ENCODE peak calls at places on chromosomes 7 and 10, in nine cellular contexts. M, U, V, R, Y, E, A, D and W are unnamed samples.

GRCh38 chr7:93902777-93903423 is 3.5 kb upstream of the GNGT1 start:
- DNase-seq in D (no peak), V (peak; percentile 41), E (peak; percentile 63), M (no peak), A (no peak), U (no peak), R (no peak), Y (no peak), W (no peak)

GRCh38 chr10:45997994-45998763 is 25.9 kb downstream of the TIMM23 start:
- DNase-seq in R (no peak), A (no peak), E (no peak), U (no peak), V (no peak), M (no peak), Y (no peak), D (no peak), W (no peak)

GRCh38 chr10:11539191-11539868 is 72.1 kb downstream of the USP6NL start:
- DNase-seq in A (no peak), M (no peak), Y (no peak), E (peak; percentile 67), U (no peak), R (peak; percentile 67), D (no peak), V (no peak), W (no peak)

GRCh38 chr10:68296833-68297232 is 35.0 kb upstream of the HNRNPH3 start:
- DNase-seq in R (no peak), M (no peak), E (no peak), V (no peak), A (no peak), D (no peak), Y (no peak), U (no peak), W (no peak)

GRCh38 chr10:54914049-54914448 is 113.0 kb upstream of the PCDH15 start:
- DNase-seq in D (no peak), M (no peak), Y (no peak), A (no peak), R (no peak), V (no peak), U (no peak), E (no peak), W (no peak)

GRCh38 chr10:8563478-8563877 is 509.0 kb downstream of the GATA3 start:
- DNase-seq in E (no peak), V (no peak), D (no peak), A (no peak), M (no peak), Y (no peak), R (no peak), U (no peak), W (no peak)

GRCh38 chr7:133912916-133913697 is 214.0 kb upstream of the LRGUK start:
- DNase-seq in R (peak; percentile 95), D (no peak), Y (no peak), M (no peak), E (peak; percentile 72), U (no peak), V (no peak), A (no peak), W (no peak)

GRCh38 chr7:131895541-131896173 is 339.2 kb upstream of the PODXL start:
- DNase-seq in D (no peak), A (no peak), R (peak; percentile 88), M (no peak), Y (no peak), V (peak; percentile 11), E (peak; percentile 100), U (no peak), W (no peak)

GRCh38 chr10:34528320-34528719 is 286.8 kb downstream of the PARD3 start:
- DNase-seq in U (no peak), D (no peak), M (peak; percentile 21), A (no peak), V (peak; percentile 81), Y (no peak), R (peak; percentile 91), E (peak; percentile 99), W (no peak)

GRCh38 chr10:3477683-3478082 is 305.1 kb upstream of the PITRM1 start:
- DNase-seq in M (no peak), U (no peak), R (peak; percentile 94), A (peak; percentile 67), D (no peak), Y (no peak), E (peak; percentile 82), V (peak; percentile 69), W (no peak)

GRCh38 chr10:35819736-35820135 is 177.6 kb upstream of the FZD8 start:
- DNase-seq in U (no peak), E (no peak), A (no peak), R (no peak), D (no peak), V (no peak), Y (no peak), M (no peak), W (no peak)

GRCh38 chr7:90563286-90563685 is 32.8 kb upstream of the CDK14 start:
- DNase-seq in U (no peak), Y (no peak), E (no peak), M (no peak), D (no peak), V (no peak), R (no peak), A (no peak), W (no peak)

GRCh38 chr10:3761916-3762708 is 22.9 kb downstream of the KLF6 start:
- DNase-seq in Y (no peak), R (peak; percentile 78), U (peak; percentile 16), A (no peak), E (peak; percentile 77), V (no peak), D (no peak), M (no peak), W (no peak)

GRCh38 chr7:145152589-145152988 is 316.7 kb upstream of the TPK1 start:
- DNase-seq in D (no peak), E (no peak), A (no peak), R (no peak), Y (no peak), V (no peak), M (no peak), U (no peak), W (no peak)

GRCh38 chr7:150357277-150357676 is 11.3 kb upstream of the REPIN1 start:
- DNase-seq in E (no peak), R (no peak), A (no peak), Y (no peak), V (no peak), U (no peak), M (no peak), D (peak; percentile 96), W (no peak)

GRCh38 chr7:66845382-66846095 is 75.5 kb upstream of the TMEM248 start:
- DNase-seq in V (no peak), R (no peak), D (no peak), M (no peak), U (peak; percentile 72), E (no peak), A (no peak), Y (peak; percentile 68), W (no peak)

GRCh38 chr7:3630081-3630480 is 329.0 kb downstream of the SDK1 start:
- DNase-seq in A (no peak), Y (no peak), D (no peak), U (no peak), E (no peak), R (no peak), V (no peak), M (no peak), W (no peak)
- H3K4me3 ChIP-seq in A (no peak overlapping the region), Y (no peak overlapping the region), D (no peak overlapping the region), U (no peak overlapping the region), E (no peak overlapping the region), R (no peak overlapping the region), V (no peak overlapping the region), M (no peak overlapping the region), W (no peak overlapping the region)

DNA sequence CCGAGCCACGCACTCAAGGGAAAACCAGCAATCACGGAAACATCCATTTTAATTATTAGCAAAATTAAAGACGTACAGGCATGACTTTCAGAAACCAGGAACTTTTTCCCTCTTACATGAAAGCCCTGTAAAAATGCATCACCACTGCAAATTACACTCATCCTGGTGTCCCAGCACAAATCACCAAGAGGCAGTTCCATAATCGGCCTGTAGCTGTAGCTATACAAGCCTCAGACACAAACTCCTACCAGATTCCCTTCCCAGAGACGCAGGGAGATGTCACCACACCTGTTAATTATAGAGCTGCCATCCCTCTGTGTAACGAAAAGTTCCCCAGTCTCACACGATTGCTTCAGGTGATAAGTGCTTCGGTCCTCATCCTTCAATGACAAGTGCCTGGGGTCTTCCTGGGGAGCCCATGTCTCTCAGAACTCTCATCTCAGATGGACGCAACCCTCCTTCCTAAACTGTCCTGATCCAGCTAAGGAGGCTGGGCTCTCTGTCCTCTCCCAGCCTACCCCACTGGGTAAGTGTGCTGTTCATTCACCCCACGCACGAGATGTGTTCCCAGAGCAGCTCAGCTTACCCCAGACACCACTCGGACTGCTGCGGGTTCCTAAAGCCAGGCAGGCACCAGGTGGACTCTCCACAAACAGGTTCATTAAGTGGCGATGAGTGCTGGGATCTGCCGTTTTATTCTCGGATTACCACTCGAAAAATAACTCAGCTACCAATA is 5.9 kb downstream of the FGFR2 start:
- DNase-seq in U (no peak), V (no peak), A (no peak), Y (no peak), R (no peak), D (no peak), E (no peak), M (no peak), W (no peak)
- TF ChIP-seq CTCF in U (peak; percentile 16), V (no peak), A (no peak), Y (no peak), R (peak; percentile 17), D (no peak), E (no peak), M (no peak), W (no peak)

GRCh38 chr7:48148311-48148710 is 22.9 kb upstream of the ABCA13 start:
- DNase-seq in R (peak; percentile 14), D (no peak), M (no peak), E (no peak), V (no peak), Y (no peak), A (no peak), U (no peak), W (no peak)
- H3K27ac ChIP-seq in R (no peak overlapping the region), D (no peak overlapping the region), M (no peak overlapping the region), E (no peak overlapping the region), V (no peak overlapping the region), Y (no peak overlapping the region), A (no peak overlapping the region), U (no peak overlapping the region), W (no peak overlapping the region)

DNA sequence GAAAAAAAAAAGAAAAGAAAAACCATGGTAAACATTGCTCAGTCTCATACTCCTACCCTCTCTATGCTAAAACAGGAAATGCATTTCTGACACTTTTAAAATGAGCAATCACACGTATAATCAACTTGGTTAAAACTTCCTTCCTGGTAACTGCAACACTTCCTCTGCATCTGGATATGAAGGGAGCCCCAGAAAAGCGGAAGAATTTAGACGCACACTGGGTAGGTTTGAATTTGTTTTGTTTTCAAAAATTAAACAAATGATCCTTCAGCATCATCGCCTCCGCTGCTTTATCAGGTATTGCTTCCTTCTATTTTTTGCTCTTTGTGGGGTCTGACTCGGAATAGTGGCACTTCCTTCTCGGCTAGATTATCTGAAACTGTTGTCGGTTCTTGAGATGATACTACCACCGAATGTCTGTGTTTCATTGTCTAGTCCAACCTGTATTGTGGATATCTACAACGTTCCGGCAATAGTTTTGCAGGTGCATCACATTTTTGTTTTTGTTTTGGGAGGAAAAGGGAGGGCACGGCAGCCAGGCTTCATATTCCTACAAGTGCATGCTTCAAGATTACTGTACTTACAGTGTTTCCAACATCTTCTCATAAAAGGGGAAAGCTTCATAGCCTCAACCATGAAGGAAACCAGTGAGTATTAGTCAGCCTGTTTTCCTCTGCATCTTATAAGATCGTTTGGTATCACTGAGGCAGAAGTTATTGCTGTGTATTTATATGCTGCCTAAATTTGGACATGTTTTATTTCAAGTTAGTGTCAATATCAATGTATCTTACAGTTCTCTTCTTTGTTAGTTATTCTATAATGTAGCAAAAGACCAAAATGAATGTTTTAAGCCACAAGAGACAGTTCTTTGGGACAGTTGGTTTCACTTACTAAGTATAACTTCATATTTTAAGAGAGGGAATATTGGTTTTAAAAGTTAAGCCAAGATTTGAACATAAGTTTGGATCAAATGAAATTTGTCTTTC is at the start of gene PIK3CG:
- DNase-seq in D (peak; percentile 40), M (no peak), R (no peak), U (no peak), A (peak; percentile 41), E (no peak), Y (no peak), V (no peak), W (no peak)
- H3K4me3 ChIP-seq in D (peak within 1 kb of the TSS; percentile 52), M (peak within 1 kb of the TSS; percentile 49), R (no peak within 1 kb of the TSS), U (peak within 1 kb of the TSS; percentile 40), A (peak within 1 kb of the TSS; percentile 70), E (no peak within 1 kb of the TSS), Y (peak within 1 kb of the TSS; percentile 34), V (no peak within 1 kb of the TSS), W (peak within 1 kb of the TSS; percentile 65)